ENCODE peak calls at places on chromosomes 4 and X, in eight cellular contexts. D is pancreas, M is cardiac muscle cell, Z is Karpas-422, K is testis, Y is heart right ventricle, I is brain microvascular endothelial cell, N is mesendoderm. P is an unnamed sample. For H3K36me3, the result is how much of the 10 kb centered on the place peaks cover.

GRCh38 chr4:139745111-139745639 is 79.6 kb downstream of the MGST2 start:
- DNase-seq in Z (no peak), D (no peak), M (no peak), N (no peak), K (no peak), I (no peak), Y (no peak), P (no peak)

GRCh38 chr4:171983935-171984805 is 171.0 kb downstream of the GALNTL6 start:
- DNase-seq in D (no peak), N (peak), M (no peak), Z (no peak), Y (no peak), I (peak), K (no peak), P (no peak)

GRCh38 chr4:28378109-28378830 is 1517.6 kb downstream of the STIM2 start:
- DNase-seq in D (no peak), Y (no peak), K (no peak), M (no peak), I (no peak), Z (no peak), N (peak), P (peak)

GRCh38 chrX:19174401-19175025 is 52.2 kb upstream of the ADGRG2 start:
- DNase-seq in Y (peak), D (no peak), N (no peak), I (peak), Z (no peak), K (no peak), M (no peak), P (no peak)

GRCh38 chr4:106588906-106589305 is 220.3 kb upstream of the GIMD1 start:
- DNase-seq in Z (no peak), Y (no peak), N (no peak), K (no peak), D (no peak), M (no peak), I (no peak), P (no peak)

GRCh38 chrX:123773258-123773978 is 40.6 kb upstream of the THOC2 start:
- DNase-seq in K (no peak), D (no peak), I (no peak), Y (no peak), N (no peak), Z (no peak), M (no peak), P (no peak)

GRCh38 chrX:7889680-7890079 is 37.5 kb downstream of the PNPLA4 start:
- DNase-seq in I (peak), Y (no peak), D (no peak), K (no peak), Z (no peak), M (no peak), N (no peak), P (no peak)

GRCh38 chrX:74923942-74924448 is 1.3 kb downstream of the NEXMIF start:
- DNase-seq in N (peak), M (peak), I (no peak), K (peak), Y (peak), D (peak), Z (no peak), P (peak)

GRCh38 chr4:173807347-173807746 is 277.3 kb upstream of the HAND2 start:
- DNase-seq in Y (peak), N (no peak), K (peak), Z (no peak), I (no peak), D (no peak), M (no peak), P (no peak)

GRCh38 chr4:140152015-140152703 is 1.8 kb downstream of the MAML3 start:
- DNase-seq in I (no peak), M (peak), Y (peak), D (peak), Z (peak), N (peak), K (peak), P (no peak)

GRCh38 chr4:119138046-119138445 is 2.4 kb downstream of the MYOZ2 start:
- DNase-seq in Y (no peak), I (peak), K (no peak), Z (no peak), M (peak), N (peak), D (no peak), P (no peak)

GRCh38 chr4:26252349-26252748 is 68.5 kb upstream of the RBPJ start:
- DNase-seq in M (no peak), N (peak), Y (no peak), D (no peak), I (peak), K (no peak), Z (no peak), P (no peak)

GRCh38 chr4:134144337-134144736 is 57.3 kb downstream of the PABPC4L start:
- DNase-seq in Y (no peak), Z (no peak), D (no peak), K (no peak), N (no peak), M (no peak), I (no peak), P (no peak)

GRCh38 chrX:110394653-110395052 is 36.0 kb downstream of the RTL9 start:
- DNase-seq in I (peak), N (no peak), Z (no peak), K (no peak), M (no peak), D (no peak), Y (no peak), P (no peak)

GRCh38 chrX:7889138-7889537 is 38.1 kb downstream of the PNPLA4 start:
- DNase-seq in K (no peak), N (no peak), Y (no peak), D (no peak), M (no peak), I (no peak), Z (no peak), P (no peak)

GRCh38 chrX:2967998-2968909 is 38.1 kb upstream of the ARSH start:
- DNase-seq in D (no peak), K (peak), Y (peak), N (no peak), Z (no peak), I (peak), M (no peak), P (no peak)

GRCh38 chr4:5399790-5400421 is 308.5 kb downstream of the EVC2 start:
- DNase-seq in I (peak), K (peak), M (peak), N (peak), D (no peak), Y (no peak), Z (peak), P (peak)

GRCh38 chr4:100146756-100147155 is 43.5 kb downstream of the DDIT4L start:
- DNase-seq in M (no peak), Z (peak), N (no peak), K (no peak), D (no peak), I (no peak), Y (no peak), P (no peak)

GRCh38 chrX:45894864-45895645 is 650.2 kb downstream of the ZNF674 start:
- DNase-seq in D (no peak), Z (no peak), I (no peak), Y (no peak), N (no peak), K (no peak), M (no peak), P (no peak)

GRCh38 chr4:94226763-94227162 is 19.1 kb downstream of the SMARCAD1 start:
- DNase-seq in D (no peak), Y (no peak), Z (no peak), I (no peak), K (no peak), N (no peak), M (no peak), P (no peak)

GRCh38 chr4:158856852-158857251 is 88.0 kb downstream of the FNIP2 start:
- DNase-seq in D (no peak), M (peak), Y (no peak), N (peak), Z (peak), I (no peak), K (no peak), P (no peak)

GRCh38 chr4:108725457-108725856 is 37.4 kb downstream of the ETNPPL start:
- DNase-seq in N (peak), Y (no peak), Z (peak), I (no peak), D (no peak), K (no peak), M (no peak), P (no peak)

GRCh38 chr4:100100985-100101384 is 89.3 kb downstream of the DDIT4L start:
- DNase-seq in Y (no peak), K (no peak), Z (no peak), N (peak), D (no peak), I (no peak), M (no peak), P (no peak)

GRCh38 chr4:15373363-15373762 is 54.5 kb upstream of the C1QTNF7 start:
- DNase-seq in D (no peak), Y (no peak), N (no peak), I (no peak), M (no peak), K (no peak), Z (no peak), P (no peak)

GRCh38 chr4:7254736-7255487 is 62.6 kb downstream of the SORCS2 start:
- DNase-seq in Z (peak), N (no peak), I (peak), D (no peak), M (no peak), Y (peak), K (no peak), P (no peak)

GRCh38 chrX:18351774-18352173 is 2.7 kb downstream of the SCML2 start:
- DNase-seq in M (no peak), D (no peak), Y (no peak), Z (no peak), N (no peak), K (no peak), I (no peak), P (no peak)

GRCh38 chrX:46547857-46548256 is 2.6 kb upstream of the ZNF674 start:
- DNase-seq in I (peak), Z (no peak), D (no peak), M (no peak), Y (no peak), N (peak), K (no peak), P (no peak)

GRCh38 chrX:107119281-107119680 is 659 bp upstream of the RBM41 start:
- DNase-seq in I (no peak), D (no peak), Z (no peak), Y (no peak), N (no peak), M (no peak), K (no peak), P (no peak)

GRCh38 chr4:111671756-111672155 is 473.5 kb upstream of the FAM241A start:
- DNase-seq in K (no peak), N (no peak), Z (no peak), D (no peak), I (no peak), M (no peak), Y (no peak), P (no peak)

GRCh38 chr4:58766763-58767162 is 1656.6 kb upstream of the IGFBP7 start:
- DNase-seq in M (no peak), N (no peak), K (no peak), Z (no peak), I (no peak), Y (no peak), D (no peak), P (no peak)

GRCh38 chr4:172787117-172787516 is 381.5 kb upstream of the GALNT7 start:
- DNase-seq in I (no peak), Y (no peak), Z (no peak), M (no peak), K (no peak), D (no peak), N (no peak), P (no peak)

GRCh38 chr4:154560824-154561231 is 2.0 kb upstream of the FGB start:
- DNase-seq in I (peak), M (no peak), Z (no peak), Y (no peak), K (no peak), D (no peak), N (no peak), P (no peak)

DNA sequence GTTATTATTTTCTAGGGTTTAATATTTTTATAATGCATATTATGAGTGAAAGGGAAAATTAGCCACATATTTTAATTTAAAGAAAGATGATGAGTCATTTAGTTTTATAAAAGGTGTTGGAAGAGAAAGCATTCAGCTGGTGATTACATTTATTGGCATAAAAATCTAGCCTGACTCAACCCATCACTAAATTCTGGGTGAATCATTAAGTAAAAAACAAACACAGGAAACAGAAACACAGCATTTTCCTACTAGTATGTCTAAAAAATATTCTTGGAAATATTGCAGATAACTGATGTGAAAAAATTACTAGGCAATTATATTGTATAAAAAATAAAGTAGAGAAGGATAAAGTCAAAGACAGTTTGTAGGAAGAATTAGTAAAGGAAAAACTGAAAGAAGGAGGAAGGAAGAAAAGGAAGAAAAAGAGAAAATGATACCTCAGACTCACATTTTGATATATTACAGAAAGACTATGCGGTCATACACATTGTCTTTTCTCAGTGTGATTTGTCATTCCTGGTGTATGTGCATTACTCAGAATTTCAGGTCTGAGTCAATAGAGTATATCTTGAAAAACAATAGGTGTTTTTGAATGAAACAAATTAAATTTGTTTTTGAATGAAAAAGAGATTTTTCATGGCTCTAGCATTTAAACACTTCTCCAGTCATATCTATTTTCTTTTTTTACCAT is 48.0 kb upstream of the SPOCK3 start:
- DNase-seq in Z (no peak), I (no peak), K (no peak), D (no peak), Y (no peak), M (no peak), N (no peak), P (no peak)
- H3K27ac ChIP-seq in Z (no peak), I (no peak), K (no peak), D (no peak), Y (no peak), M (no peak), N (no peak), P (no peak)

GRCh38 chr4:24794916-24795665 is at the start of gene SOD3:
- DNase-seq in D (peak), K (peak), I (peak), Z (no peak), Y (peak), N (peak), M (peak), P (peak)

GRCh38 chr4:24791043-24791442 is 4.3 kb upstream of the SOD3 start:
- DNase-seq in M (no peak), D (no peak), K (no peak), N (no peak), I (no peak), Z (no peak), Y (no peak), P (no peak)

GRCh38 chr4:24794111-24794860 is 1.1 kb upstream of the SOD3 start:
- DNase-seq in N (peak), Z (no peak), K (peak), Y (peak), I (peak), M (peak), D (no peak), P (no peak)

GRCh38 chr4:24792552-24792951 is 2.8 kb upstream of the SOD3 start:
- DNase-seq in Y (no peak), I (no peak), Z (no peak), D (no peak), N (no peak), K (no peak), M (no peak), P (no peak)

GRCh38 chr4:24793219-24794005 is 2.0 kb upstream of the SOD3 start:
- DNase-seq in I (peak), Z (no peak), Y (no peak), M (peak), N (peak), D (no peak), K (no peak), P (no peak)
- H3K4me3 ChIP-seq in I (no peak), Z (no peak), Y (no peak), M (no peak), N (no peak), D (no peak), K (no peak), P (no peak)

GRCh38 chr4:24831637-24832036 is 36.3 kb downstream of the SOD3 start:
- DNase-seq in Z (no peak), Y (no peak), N (no peak), I (no peak), M (no peak), D (no peak), K (no peak), P (no peak)
- H3K36me3 ChIP-seq in Z (under half), Y (under half), N (under half), I (under half), M (under half), D (under half), K (under half), P (under half)

DNA sequence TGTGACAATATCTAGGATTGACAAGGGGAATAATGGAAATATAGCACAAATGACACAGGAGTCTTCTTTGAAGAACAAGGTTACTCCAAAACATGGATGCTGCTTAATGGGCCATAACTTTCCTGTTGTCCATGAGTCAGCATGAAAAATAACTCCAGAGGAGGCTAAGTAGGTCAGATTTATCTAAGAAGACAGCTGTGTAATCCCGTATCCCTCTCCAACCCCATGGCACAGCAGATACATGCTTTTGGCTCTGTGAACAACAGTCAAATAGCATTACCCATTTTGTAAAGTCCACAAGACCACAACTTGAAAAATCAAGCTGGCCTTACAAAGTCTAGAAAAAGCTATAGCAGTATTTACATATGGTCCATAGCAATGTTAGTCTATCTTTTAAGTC is 2.1 kb upstream of the TMEM131L start:
- DNase-seq in Z (no peak), K (no peak), M (no peak), Y (no peak), I (no peak), N (no peak), D (no peak), P (no peak)
- H3K27ac ChIP-seq in Z (no peak), K (peak), M (no peak), Y (no peak), I (no peak), N (no peak), D (no peak), P (no peak)

GRCh38 chr4:3387943-3388348 is 53.8 kb upstream of the HGFAC start:
- DNase-seq in K (peak), Y (peak), I (peak), M (peak), D (peak), N (peak), Z (no peak), P (no peak)

GRCh38 chr4:3389879-3390840 is 51.6 kb upstream of the HGFAC start:
- DNase-seq in Z (no peak), Y (peak), D (peak), N (peak), K (no peak), M (peak), I (no peak), P (no peak)

GRCh38 chr4:3389186-3389878 is 52.4 kb upstream of the HGFAC start:
- DNase-seq in N (no peak), D (peak), Z (no peak), Y (peak), M (no peak), I (no peak), K (no peak), P (no peak)

GRCh38 chr4:3387154-3387942 is 54.4 kb upstream of the HGFAC start:
- DNase-seq in Z (peak), M (no peak), I (no peak), N (no peak), K (no peak), Y (peak), D (peak), P (no peak)

GRCh38 chr4:3388461-3389185 is 53.1 kb upstream of the HGFAC start:
- DNase-seq in I (peak), N (no peak), D (no peak), Y (peak), Z (peak), K (no peak), M (peak), P (no peak)
- H3K4me3 ChIP-seq in I (peak), N (no peak), D (no peak), Y (no peak), Z (peak), K (no peak), M (no peak), P (no peak)

GRCh38 chr4:87489678-87490077 is 39.5 kb downstream of the SPARCL1 start:
- DNase-seq in N (no peak), Y (no peak), D (no peak), I (no peak), Z (no peak), M (no peak), K (no peak), P (no peak)
- H3K36me3 ChIP-seq in N (under half), Y (under half), D (under half), I (under half), Z (under half), M (under half), K (under half), P (under half)

GRCh38 chr4:143382539-143382938 is 45.9 kb downstream of the GAB1 start:
- DNase-seq in Z (no peak), I (peak), K (no peak), D (no peak), Y (no peak), N (no peak), M (no peak), P (no peak)
- H3K27ac ChIP-seq in Z (no peak), I (peak), K (peak), D (peak), Y (peak), N (no peak), M (no peak), P (no peak)

GRCh38 chr4:96839441-96839840 is 999.5 kb downstream of the PDHA2 start:
- DNase-seq in D (no peak), N (no peak), Y (no peak), I (no peak), Z (no peak), M (no peak), K (no peak), P (no peak)
- H3K4me3 ChIP-seq in D (no peak), N (no peak), Y (no peak), I (no peak), Z (no peak), M (no peak), K (no peak), P (no peak)

GRCh38 chr4:760616-761015 is 55.0 kb downstream of the PCGF3 start:
- DNase-seq in Z (no peak), M (no peak), D (no peak), K (no peak), I (no peak), N (no peak), Y (no peak), P (no peak)

GRCh38 chr4:762211-763190 is 56.9 kb downstream of the PCGF3 start:
- DNase-seq in N (no peak), D (no peak), Y (no peak), K (no peak), I (peak), Z (peak), M (no peak), P (no peak)

GRCh38 chr4:761739-762138 is 56.1 kb downstream of the PCGF3 start:
- DNase-seq in D (no peak), Y (no peak), N (no peak), I (no peak), K (no peak), Z (no peak), M (no peak), P (no peak)

GRCh38 chr4:763191-763810 is 57.7 kb downstream of the PCGF3 start:
- DNase-seq in I (no peak), M (no peak), K (no peak), Y (no peak), N (no peak), Z (no peak), D (no peak), P (no peak)

GRCh38 chr4:761086-761485 is 55.5 kb downstream of the PCGF3 start:
- DNase-seq in Y (no peak), N (no peak), K (no peak), M (no peak), I (no peak), Z (no peak), D (no peak), P (no peak)
- H3K36me3 ChIP-seq in Y (under half), N (under half), K (under half), M (under half), I (under half), Z (under half), D (under half), P (under half)

P was measured in iPS DF 6.9.